ENCODE peak calls at places on chromosomes 6 and 20, in ten cellular contexts. O is A549, D is stomach, R is endodermal cell, P is GM18507, V is H7, C is bronchial epithelial cell, L is COR-L47, J is HFF-Myc, M is AG04450. Z is an unnamed sample.

GRCh38 chr6:158861686-158862381 is 42.7 kb upstream of the EZR start:
- DNase-seq in O (no peak), D (no peak), R (no peak), P (no peak), V (no peak), C (peak), L (no peak), J (no peak), M (no peak), Z (no peak)

GRCh38 chr6:47631248-47632196 is 66.9 kb upstream of the ADGRF4 start:
- DNase-seq in O (no peak), D (no peak), R (peak), P (no peak), V (peak), C (peak), L (peak), J (peak), M (no peak), Z (peak)

GRCh38 chr20:9617062-9617461 is 102.7 kb downstream of the LAMP5 start:
- DNase-seq in O (peak), D (peak), R (peak), P (peak), V (peak), C (peak), L (peak), J (peak), M (peak), Z (peak)

GRCh38 chr20:38136421-38137245 is 28.4 kb downstream of the TGM2 start:
- DNase-seq in O (no peak), D (no peak), R (no peak), P (no peak), V (no peak), C (no peak), L (no peak), J (no peak), M (no peak), Z (no peak)

GRCh38 chr6:148550569-148550968 is 196.3 kb upstream of the UST start:
- DNase-seq in O (no peak), D (no peak), R (no peak), P (no peak), V (no peak), C (peak), L (no peak), J (no peak), M (no peak), Z (peak)

GRCh38 chr20:19909696-19910095 is 107.5 kb upstream of the NAA20 start:
- DNase-seq in O (no peak), D (peak), R (no peak), P (no peak), V (no peak), C (no peak), L (no peak), J (no peak), M (no peak), Z (no peak)

GRCh38 chr6:46419576-46420002 is 71.7 kb downstream of the RCAN2 start:
- DNase-seq in O (peak), D (peak), R (peak), P (peak), V (peak), C (peak), L (peak), J (no peak), M (peak), Z (peak)

GRCh38 chr6:6674872-6675271 is 86.4 kb downstream of the LY86 start:
- DNase-seq in O (no peak), D (no peak), R (peak), P (no peak), V (peak), C (no peak), L (no peak), J (no peak), M (no peak), Z (no peak)

GRCh38 chr20:18272451-18272850 is 15.9 kb upstream of the ZNF133 start:
- DNase-seq in O (peak), D (no peak), R (no peak), P (no peak), V (no peak), C (peak), L (no peak), J (peak), M (no peak), Z (no peak)

GRCh38 chr6:16540804-16541752 is 220.2 kb downstream of the ATXN1 start:
- DNase-seq in O (no peak), D (no peak), R (no peak), P (no peak), V (no peak), C (no peak), L (no peak), J (no peak), M (no peak), Z (no peak)

GRCh38 chr20:23135449-23136447 is 49.6 kb upstream of the CD93 start:
- DNase-seq in O (no peak), D (no peak), R (no peak), P (no peak), V (no peak), C (no peak), L (no peak), J (no peak), M (no peak), Z (no peak)

GRCh38 chr20:19026901-19027644 is 185.4 kb upstream of the SLC24A3 start:
- DNase-seq in O (no peak), D (no peak), R (peak), P (no peak), V (peak), C (no peak), L (no peak), J (no peak), M (no peak), Z (no peak)

GRCh38 chr20:56359212-56360132 is 698 bp downstream of the FAM210B start:
- DNase-seq in O (peak), D (peak), R (peak), P (no peak), V (peak), C (peak), L (peak), J (no peak), M (peak), Z (peak)

GRCh38 chr20:59806578-59806975 is 126.9 kb downstream of the SYCP2 start:
- DNase-seq in O (no peak), D (peak), R (no peak), P (no peak), V (no peak), C (no peak), L (no peak), J (no peak), M (no peak), Z (no peak)

GRCh38 chr20:10795286-10796026 is 121.7 kb upstream of the JAG1 start:
- DNase-seq in O (no peak), D (no peak), R (no peak), P (no peak), V (no peak), C (no peak), L (no peak), J (no peak), M (no peak), Z (no peak)

GRCh38 chr6:67914419-67914818 is 720.7 kb upstream of the ADGRB3 start:
- DNase-seq in O (no peak), D (no peak), R (no peak), P (no peak), V (no peak), C (peak), L (no peak), J (no peak), M (no peak), Z (no peak)

GRCh38 chr20:8912731-8913130 is 156.2 kb upstream of the PLCB4 start:
- DNase-seq in O (no peak), D (no peak), R (no peak), P (no peak), V (no peak), C (no peak), L (no peak), J (no peak), M (no peak), Z (no peak)

GRCh38 chr6:122323361-122323760 is 76.1 kb upstream of the HSF2 start:
- DNase-seq in O (no peak), D (no peak), R (no peak), P (no peak), V (no peak), C (no peak), L (no peak), J (no peak), M (no peak), Z (no peak)

GRCh38 chr6:158772851-158773371 is 46.3 kb downstream of the EZR start:
- DNase-seq in O (no peak), D (no peak), R (no peak), P (no peak), V (no peak), C (peak), L (no peak), J (no peak), M (no peak), Z (no peak)

GRCh38 chr6:159968295-159969203 is at the start of gene IGF2R:
- DNase-seq in O (peak), D (peak), R (peak), P (peak), V (peak), C (no peak), L (peak), J (no peak), M (no peak), Z (peak)